ENCODE peak calls at places on chromosomes 13 and 19, in five cellular contexts. A, D, G, W and K are unnamed samples.

GRCh38 chr13:32731576-32731975 is 145.3 kb downstream of the PDS5B start:
- DNase-seq in A (no peak), D (peak; percentile 14), G (no peak), W (no peak), K (no peak)

GRCh38 chr19:34673590-34673989 is 3.4 kb downstream of the SCGB2B2 start:
- DNase-seq in A (no peak), D (no peak), G (no peak), W (no peak), K (no peak)

GRCh38 chr13:75938811-75939525 is 302.8 kb downstream of the LMO7 start:
- DNase-seq in A (no peak), D (no peak), G (no peak), W (no peak), K (no peak)

GRCh38 chr13:110445183-110445582 is 116.3 kb downstream of the RAB20 start:
- DNase-seq in A (no peak), D (no peak), G (no peak), W (no peak), K (no peak)

GRCh38 chr19:45468803-45469131 is 971 bp downstream of the FOSB start:
- DNase-seq in A (no peak), D (no peak), G (no peak), W (no peak), K (no peak)

GRCh38 chr13:87798536-87798935 is 127.4 kb downstream of the SLITRK5 start:
- DNase-seq in A (no peak), D (no peak), G (no peak), W (no peak), K (no peak)

GRCh38 chr19:49362926-49363264 is 679 bp upstream of the TEAD2 start:
- DNase-seq in A (no peak), D (no peak), G (peak; percentile 86), W (no peak), K (no peak)

GRCh38 chr19:1942078-1942933 is 1.3 kb downstream of the CSNK1G2 start:
- DNase-seq in A (peak; percentile 40), D (peak; percentile 68), G (peak; percentile 86), W (peak; percentile 41), K (peak; percentile 8)

GRCh38 chr13:98026457-98026857 is 73.0 kb downstream of the IPO5 start:
- DNase-seq in A (no peak), D (no peak), G (no peak), W (no peak), K (no peak)

GRCh38 chr13:26440111-26440510 is 117.4 kb upstream of the WASF3 start:
- DNase-seq in A (no peak), D (no peak), G (no peak), W (no peak), K (no peak)

GRCh38 chr13:44218501-44219240 is 155.0 kb upstream of the SERP2 start:
- DNase-seq in A (no peak), D (no peak), G (peak; percentile 95), W (no peak), K (no peak)

GRCh38 chr19:28176193-28176592 is 1036.8 kb downstream of the UQCRFS1 start:
- DNase-seq in A (no peak), D (no peak), G (no peak), W (no peak), K (no peak)

GRCh38 chr19:14369399-14370168 is 11.7 kb upstream of the ADGRE5 start:
- DNase-seq in A (no peak), D (no peak), G (peak; percentile 86), W (no peak), K (no peak)

GRCh38 chr13:25727250-25727649 is 324.6 kb downstream of the SHISA2 start:
- DNase-seq in A (no peak), D (no peak), G (no peak), W (no peak), K (no peak)

GRCh38 chr19:17043744-17044143 is 17.1 kb upstream of the CPAMD8 start:
- DNase-seq in A (no peak), D (no peak), G (no peak), W (no peak), K (no peak)

GRCh38 chr19:38294090-38294489 is 10.0 kb upstream of the C19orf33 start:
- DNase-seq in A (no peak), D (no peak), G (no peak), W (peak; percentile 20), K (no peak)

GRCh38 chr13:75327132-75327505 is 154.8 kb downstream of the TBC1D4 start:
- DNase-seq in A (no peak), D (no peak), G (no peak), W (no peak), K (no peak)

GRCh38 chr13:80695841-80696240 is 354.9 kb upstream of the SPRY2 start:
- DNase-seq in A (no peak), D (no peak), G (no peak), W (no peak), K (no peak)

GRCh38 chr19:3142292-3142670 is 6.4 kb downstream of the GNA15 start:
- DNase-seq in A (peak; percentile 88), D (peak; percentile 63), G (no peak), W (no peak), K (peak; percentile 26)

GRCh38 chr13:113748101-113748861 is 10.7 kb upstream of the TMEM255B start:
- DNase-seq in A (no peak), D (no peak), G (no peak), W (no peak), K (no peak)

GRCh38 chr13:111022886-111023285 is 92.2 kb upstream of the ARHGEF7 start:
- DNase-seq in A (no peak), D (no peak), G (no peak), W (no peak), K (no peak)

GRCh38 chr19:43743059-43743458 is 11.7 kb downstream of the SMG9 start:
- DNase-seq in A (no peak), D (peak; percentile 11), G (no peak), W (no peak), K (no peak)

GRCh38 chr19:43675269-43675879 is 5.4 kb upstream of the PLAUR start:
- DNase-seq in A (no peak), D (peak; percentile 45), G (no peak), W (no peak), K (no peak)

GRCh38 chr13:36275190-36276002 is 22.2 kb downstream of the CCDC169 start:
- DNase-seq in A (peak; percentile 32), D (peak; percentile 60), G (no peak), W (no peak), K (no peak)

GRCh38 chr13:111043575-111043982 is 71.5 kb upstream of the ARHGEF7 start:
- DNase-seq in A (peak; percentile 66), D (no peak), G (no peak), W (no peak), K (no peak)

GRCh38 chr13:39483326-39483725 is 119.7 kb downstream of the LHFPL6 start:
- DNase-seq in A (peak; percentile 35), D (no peak), G (no peak), W (no peak), K (no peak)